ENCODE peak calls at places on chromosome 3, in six cellular contexts. T is RCC 7860; I is activated T-cell treated with anti-CD3 and anti-CD28 coated beads, Interleukin-2, amount 50 U/mL, for 1 hour; M is CD8-positive, alpha-beta memory T cell; U is pulmonary artery endothelial cell; G is WTC11. S is an unnamed sample.

GRCh38 chr3:43794776-43795175 is 104.0 kb downstream of the ABHD5 start:
- DNase-seq in T (no peak), I (no peak), M (no peak), U (no peak), G (no peak), S (no peak)

GRCh38 chr3:17632401-17633100 is 109.9 kb downstream of the TBC1D5 start:
- DNase-seq in T (peak), I (no peak), M (no peak), U (no peak), G (no peak), S (no peak)

GRCh38 chr3:196868297-196868661 is 559 bp downstream of the SENP5 start:
- DNase-seq in T (no peak), I (no peak), M (peak), U (no peak), G (peak), S (no peak)

GRCh38 chr3:146104068-146104467 is 56.9 kb downstream of the PLOD2 start:
- DNase-seq in T (no peak), I (no peak), M (no peak), U (no peak), G (no peak), S (no peak)

GRCh38 chr3:153162513-153163348 is 705 bp downstream of the RAP2B start:
- DNase-seq in T (no peak), I (peak), M (peak), U (no peak), G (peak), S (no peak)

GRCh38 chr3:194169595-194169994 is 33.6 kb downstream of the HES1 start:
- DNase-seq in T (no peak), I (no peak), M (no peak), U (no peak), G (no peak), S (no peak)

GRCh38 chr3:18302517-18302916 is 122.6 kb downstream of the SATB1 start:
- DNase-seq in T (no peak), I (no peak), M (no peak), U (no peak), G (no peak), S (no peak)

GRCh38 chr3:11699083-11699427 is 55.3 kb upstream of the VGLL4 start:
- DNase-seq in T (peak), I (no peak), M (no peak), U (no peak), G (no peak), S (no peak)

GRCh38 chr3:152298393-152299242 is 29.9 kb downstream of the MBNL1 start:
- DNase-seq in T (peak), I (no peak), M (peak), U (peak), G (no peak), S (no peak)

GRCh38 chr3:167732313-167733065 is 2.2 kb downstream of the PDCD10 start:
- DNase-seq in T (no peak), I (no peak), M (no peak), U (no peak), G (no peak), S (no peak)

GRCh38 chr3:177629276-177629675 is 432.0 kb upstream of the TBL1XR1 start:
- DNase-seq in T (no peak), I (no peak), M (no peak), U (no peak), G (no peak), S (no peak)

GRCh38 chr3:187925326-187925725 is 180.1 kb upstream of the BCL6 start:
- DNase-seq in T (no peak), I (no peak), M (no peak), U (no peak), G (no peak), S (no peak)

GRCh38 chr3:106590259-106590658 is 721.4 kb upstream of the CBLB start:
- DNase-seq in T (no peak), I (no peak), M (no peak), U (no peak), G (no peak), S (no peak)

GRCh38 chr3:13414040-13414729 is 5.9 kb downstream of the NUP210 start:
- DNase-seq in T (no peak), I (peak), M (peak), U (no peak), G (no peak), S (no peak)

S was measured in iPS DF 19.7.